ENCODE peak calls at places on chromosome 22, in six cellular contexts. X is A549; E is C1 segment of cervical spinal cord; K is RWPE1; N is left ventricle myocardium inferior; R is stimulated activated CD8-positive, alpha-beta memory T cell treated with anti-CD3 and anti-CD28 coated beads, Interleukin-2, amount 100 ng/mL, for 1 hour. T is an unnamed sample.

GRCh38 chr22:23369054-23369685 is 188.9 kb downstream of the BCR start:
- DNase-seq in X (no peak), E (no peak), K (no peak), N (no peak), R (no peak), T (no peak)

GRCh38 chr22:31055322-31056159 is 25.6 kb upstream of the SMTN start:
- DNase-seq in X (peak), E (peak), K (peak), N (peak), R (no peak), T (no peak)

GRCh38 chr22:39383841-39384625 is 15.5 kb upstream of the TAB1 start:
- DNase-seq in X (no peak), E (no peak), K (no peak), N (no peak), R (no peak), T (no peak)

GRCh38 chr22:39519681-39520053 is 695 bp upstream of the ATF4 start:
- DNase-seq in X (peak), E (peak), K (peak), N (peak), R (no peak), T (peak)

GRCh38 chr22:49582671-49583070 is 245.0 kb downstream of the BRD1 start:
- DNase-seq in X (no peak), E (no peak), K (no peak), N (no peak), R (no peak), T (no peak)

GRCh38 chr22:50482107-50483074 is 1.0 kb downstream of the ADM2 start:
- DNase-seq in X (no peak), E (no peak), K (no peak), N (no peak), R (no peak), T (no peak)

GRCh38 chr22:42515896-42516295 is 3.7 kb downstream of the RRP7A start:
- DNase-seq in X (no peak), E (no peak), K (no peak), N (no peak), R (no peak), T (no peak)

GRCh38 chr22:19891350-19892248 is 36.9 kb upstream of the GNB1L start:
- DNase-seq in X (no peak), E (no peak), K (peak), N (no peak), R (peak), T (peak)

GRCh38 chr22:17703811-17704210 is 65.3 kb downstream of the BCL2L13 start:
- DNase-seq in X (no peak), E (no peak), K (no peak), N (no peak), R (no peak), T (no peak)

GRCh38 chr22:25060522-25061071 is 108.1 kb downstream of the KIAA1671 start:
- DNase-seq in X (no peak), E (no peak), K (peak), N (no peak), R (no peak), T (peak)

GRCh38 chr22:35620624-35621245 is 3.6 kb upstream of the MB start:
- DNase-seq in X (no peak), E (no peak), K (no peak), N (no peak), R (no peak), T (no peak)

GRCh38 chr22:38411016-38411415 is 44.0 kb downstream of the KCNJ4 start:
- DNase-seq in X (no peak), E (no peak), K (no peak), N (no peak), R (no peak), T (no peak)

GRCh38 chr22:49197986-49198704 is 629.5 kb downstream of the BRD1 start:
- DNase-seq in X (no peak), E (no peak), K (no peak), N (no peak), R (no peak), T (no peak)

GRCh38 chr22:45478108-45478771 is 24.4 kb upstream of the FBLN1 start:
- DNase-seq in X (peak), E (no peak), K (peak), N (no peak), R (no peak), T (no peak)

GRCh38 chr22:42608481-42609361 is 6.0 kb downstream of the POLDIP3 start:
- DNase-seq in X (no peak), E (peak), K (no peak), N (no peak), R (no peak), T (no peak)

GRCh38 chr22:33779243-33779642 is 141.0 kb downstream of the LARGE1 start:
- DNase-seq in X (no peak), E (no peak), K (no peak), N (no peak), R (no peak), T (no peak)

GRCh38 chr22:37797874-37798500 is 9.7 kb upstream of the GCAT start:
- DNase-seq in X (no peak), E (no peak), K (no peak), N (no peak), R (no peak), T (no peak)

GRCh38 chr22:36922097-36922608 is 8.7 kb downstream of the CSF2RB start:
- DNase-seq in X (no peak), E (no peak), K (no peak), N (no peak), R (no peak), T (no peak)

GRCh38 chr22:28942801-28943500 is 59.6 kb downstream of the ZNRF3 start:
- DNase-seq in X (no peak), E (no peak), K (no peak), N (no peak), R (no peak), T (no peak)

GRCh38 chr22:47697861-47698260 is 935.4 kb downstream of the TBC1D22A start:
- DNase-seq in X (no peak), E (no peak), K (no peak), N (no peak), R (no peak), T (no peak)

GRCh38 chr22:25153961-25154685 is 45.5 kb upstream of the CRYBB3 start:
- DNase-seq in X (no peak), E (peak), K (peak), N (peak), R (no peak), T (no peak)

GRCh38 chr22:37345863-37346514 is 63.7 kb downstream of the CYTH4 start:
- DNase-seq in X (no peak), E (no peak), K (no peak), N (peak), R (no peak), T (no peak)

GRCh38 chr22:20406686-20407408 is 12.9 kb downstream of the ZNF74 start:
- DNase-seq in X (no peak), E (no peak), K (no peak), N (no peak), R (no peak), T (peak)

GRCh38 chr22:42959472-42960145 is 55.3 kb downstream of the PACSIN2 start:
- DNase-seq in X (peak), E (peak), K (peak), N (peak), R (no peak), T (peak)

GRCh38 chr22:34608716-34609115 is 457.2 kb upstream of the ISX start:
- DNase-seq in X (no peak), E (no peak), K (no peak), N (no peak), R (no peak), T (no peak)

GRCh38 chr22:40799008-40799407 is 20.1 kb downstream of the SLC25A17 start:
- DNase-seq in X (no peak), E (no peak), K (no peak), N (no peak), R (no peak), T (no peak)

GRCh38 chr22:19057539-19057938 is 64.7 kb downstream of the DGCR2 start:
- DNase-seq in X (no peak), E (no peak), K (no peak), N (no peak), R (no peak), T (no peak)

GRCh38 chr22:49011769-49012598 is 815.7 kb downstream of the BRD1 start:
- DNase-seq in X (no peak), E (no peak), K (no peak), N (no peak), R (no peak), T (no peak)

GRCh38 chr22:19640306-19640705 is 74.0 kb upstream of the SEPTIN5 start:
- DNase-seq in X (no peak), E (no peak), K (no peak), N (no peak), R (no peak), T (no peak)

T was measured in K562.